ENCODE peak calls at places on chromosomes 13 and 19, in seven cellular contexts. Q is esophagus squamous epithelium, N is fibroblast of lung, C is heart right ventricle, T is left ventricle myocardium inferior, D is suprapubic skin, L is neuronal stem cell. X is an unnamed sample.

GRCh38 chr13:99339736-99340392 is 32.7 kb upstream of the GPR183 start:
- DNase-seq in Q (no peak), N (peak; percentile 48), C (no peak), T (no peak), D (no peak), L (no peak), X (no peak)

GRCh38 chr19:18401580-18402112 is 4.2 kb upstream of the LRRC25 start:
- DNase-seq in Q (no peak), N (peak; percentile 83), C (peak; percentile 47), T (peak; percentile 63), D (no peak), L (no peak), X (no peak)

GRCh38 chr13:40109324-40109958 is 454.0 kb downstream of the COG6 start:
- DNase-seq in Q (no peak), N (peak; percentile 96), C (no peak), T (no peak), D (no peak), L (no peak), X (no peak)

GRCh38 chr13:111789011-111789410 is 277.9 kb upstream of the SOX1 start:
- DNase-seq in Q (no peak), N (no peak), C (no peak), T (no peak), D (no peak), L (no peak), X (no peak)

GRCh38 chr19:45746866-45747265 is 13.6 kb downstream of the MEIOSIN start:
- DNase-seq in Q (no peak), N (no peak), C (no peak), T (no peak), D (no peak), L (no peak), X (no peak)

GRCh38 chr13:43905435-43906031 is 25.8 kb downstream of the LACC1 start:
- DNase-seq in Q (no peak), N (peak; percentile 85), C (no peak), T (no peak), D (no peak), L (peak; percentile 54), X (no peak)

GRCh38 chr13:47299316-47299715 is 402.5 kb upstream of the HTR2A start:
- DNase-seq in Q (no peak), N (peak; percentile 46), C (no peak), T (no peak), D (no peak), L (no peak), X (no peak)

GRCh38 chr13:37340911-37341670 is 235.6 kb upstream of the CSNK1A1L start:
- DNase-seq in Q (no peak), N (no peak), C (no peak), T (no peak), D (no peak), L (no peak), X (no peak)

GRCh38 chr13:52739468-52740071 is at the start of gene CNMD:
- DNase-seq in Q (no peak), N (no peak), C (no peak), T (no peak), D (no peak), L (no peak), X (no peak)

GRCh38 chr19:32346901-32347300 is 1.5 kb downstream of the ZNF507 start:
- DNase-seq in Q (no peak), N (no peak), C (no peak), T (no peak), D (no peak), L (no peak), X (no peak)
- H3K27ac ChIP-seq in Q (no peak overlapping the region), N (no peak overlapping the region), C (no peak overlapping the region), T (peak overlapping the region; percentile 90), D (no peak overlapping the region), L (no peak overlapping the region), X (no peak overlapping the region)

DNA sequence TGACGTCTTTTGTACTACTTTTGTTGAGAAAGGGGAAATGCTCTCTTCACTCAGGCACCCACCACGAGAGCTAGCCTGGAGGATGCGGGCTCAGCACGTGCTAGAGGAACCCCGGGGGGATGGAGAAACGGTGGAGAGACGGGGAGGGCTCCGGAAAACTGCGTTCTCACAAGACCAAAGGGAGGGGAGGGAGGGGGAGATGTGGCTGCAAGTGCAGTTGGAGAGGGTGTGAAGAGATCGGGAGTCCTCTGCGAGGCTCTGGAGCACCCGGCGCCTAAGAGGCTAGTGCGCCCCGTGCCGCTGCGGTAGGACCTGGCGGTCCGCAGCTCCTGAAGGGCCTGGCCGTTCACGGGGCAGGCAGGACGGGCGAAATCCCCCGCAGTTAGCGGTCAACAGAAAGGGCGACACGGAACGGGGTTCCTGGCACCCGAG is 43.4 kb upstream of the XPO4 start:
- DNase-seq in Q (no peak), N (no peak), C (no peak), T (peak; percentile 18), D (no peak), L (no peak), X (no peak)
- H3K4me3 ChIP-seq in Q (no peak overlapping the region), N (peak overlapping the region; percentile 35), C (peak overlapping the region; percentile 37), T (peak overlapping the region; percentile 50), D (peak overlapping the region; percentile 15), L (no peak overlapping the region), X (peak overlapping the region; percentile 39)

DNA sequence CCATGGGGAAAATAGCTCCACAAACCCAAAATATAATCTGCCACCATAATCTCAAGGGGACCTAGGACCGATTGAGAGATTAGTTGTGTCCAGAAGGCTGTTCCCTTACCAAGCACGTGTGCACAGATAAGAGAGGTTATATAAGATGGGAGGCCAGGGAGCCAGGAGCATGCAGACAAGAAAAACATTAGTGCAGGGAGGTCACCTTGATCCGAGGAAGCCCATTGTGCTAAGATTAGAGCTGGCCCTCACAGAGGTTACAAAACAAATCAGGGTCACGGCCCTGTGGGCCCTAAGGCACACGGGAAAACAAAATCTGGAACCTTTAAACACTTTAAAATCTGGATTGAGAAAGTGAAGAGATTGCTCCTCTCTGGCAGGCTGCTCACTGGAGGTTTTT is 37.7 kb downstream of the RGCC start:
- DNase-seq in Q (no peak), N (no peak), C (no peak), T (no peak), D (no peak), L (no peak), X (no peak)
- H3K4me1 ChIP-seq in Q (peaks cover 68% of the 10 kb centered on the region), N (peaks cover 5% of the 10 kb centered on the region), C (peaks cover 55% of the 10 kb centered on the region), T (peaks cover 53% of the 10 kb centered on the region), D (peaks cover 48% of the 10 kb centered on the region), L (no peaks in the 10 kb centered on the region), X (peaks cover 77% of the 10 kb centered on the region)

GRCh38 chr19:6739884-6740588 is 556 bp downstream of the TRIP10 start:
- DNase-seq in Q (no peak), N (peak; percentile 6), C (peak; percentile 63), T (peak; percentile 57), D (no peak), L (no peak), X (no peak)
- H3K27ac ChIP-seq in Q (peak overlapping the region; percentile 96), N (peak overlapping the region; percentile 64), C (peak overlapping the region; percentile 96), T (peak overlapping the region; percentile 97), D (peak overlapping the region; percentile 85), L (no peak overlapping the region), X (peak overlapping the region; percentile 93)

DNA sequence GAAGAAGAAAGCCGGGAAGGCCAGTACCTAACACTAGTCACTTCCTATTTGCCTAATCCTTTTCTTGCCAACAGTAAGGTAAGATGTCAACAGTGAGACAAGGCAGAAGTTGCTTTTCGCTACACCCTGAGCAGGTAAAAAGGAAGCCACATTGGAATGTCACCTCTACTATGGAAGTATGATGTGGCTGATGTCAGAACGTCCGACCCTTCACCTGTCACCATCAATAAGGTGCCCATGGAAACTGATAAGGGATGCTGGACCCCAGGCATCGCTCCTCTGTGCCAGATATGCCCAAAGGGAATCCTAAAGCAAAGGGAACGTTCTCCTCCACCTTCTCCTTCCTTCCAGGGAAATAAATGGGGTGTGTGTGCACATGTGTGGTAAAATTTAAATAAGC is 34.3 kb downstream of the COL4A1 start:
- DNase-seq in Q (no peak), N (no peak), C (no peak), T (no peak), D (no peak), L (no peak), X (no peak)
- H3K4me3 ChIP-seq in Q (no peak overlapping the region), N (no peak overlapping the region), C (no peak overlapping the region), T (no peak overlapping the region), D (no peak overlapping the region), L (no peak overlapping the region), X (no peak overlapping the region)